ENCODE peak calls at places on chromosomes 16 and 17, in nine cellular contexts. Z, T, G, N, H, K, C, L and E are unnamed samples.

GRCh38 chr16:50161950-50162349 is 8.8 kb downstream of the TENT4B start:
- DNase-seq in Z (no peak), H (no peak), C (no peak), N (no peak), K (no peak), T (no peak), G (no peak), L (no peak), E (no peak)

GRCh38 chr17:58303981-58304734 is 23.4 kb upstream of the MPO start:
- DNase-seq in K (peak), L (no peak), N (peak), Z (peak), T (no peak), C (peak), H (peak), G (peak), E (peak)

GRCh38 chr17:74351552-74352210 is 10.0 kb downstream of the BTBD17 start:
- DNase-seq in C (no peak), L (no peak), T (no peak), H (no peak), G (no peak), N (no peak), Z (no peak), K (no peak), E (no peak)

GRCh38 chr16:84340305-84341040 is 27.9 kb upstream of the ATP2C2 start:
- DNase-seq in L (no peak), Z (no peak), H (peak), C (no peak), T (peak), N (no peak), K (peak), G (no peak), E (no peak)

GRCh38 chr16:30985401-30986128 is 558 bp downstream of the HSD3B7 start:
- DNase-seq in N (no peak), K (peak), T (no peak), G (no peak), C (no peak), Z (no peak), L (no peak), H (peak), E (peak)

GRCh38 chr17:13478326-13478830 is 123.4 kb downstream of the HS3ST3A1 start:
- DNase-seq in L (no peak), Z (no peak), G (no peak), H (no peak), T (no peak), K (peak), C (no peak), N (no peak), E (no peak)

GRCh38 chr17:78012428-78012827 is 53.9 kb downstream of the TNRC6C start:
- DNase-seq in G (no peak), H (no peak), K (no peak), L (no peak), C (no peak), N (no peak), Z (no peak), T (no peak), E (no peak)

GRCh38 chr16:57724541-57724940 is 11.0 kb upstream of the KATNB1 start:
- DNase-seq in G (no peak), K (no peak), Z (no peak), L (no peak), C (no peak), T (peak), H (no peak), N (no peak), E (no peak)

GRCh38 chr17:58181796-58182195 is 10.7 kb upstream of the EPX start:
- DNase-seq in H (no peak), Z (no peak), T (no peak), N (no peak), L (no peak), K (no peak), G (no peak), C (no peak), E (no peak)

GRCh38 chr16:10022098-10022497 is 160.1 kb downstream of the GRIN2A start:
- DNase-seq in H (no peak), Z (no peak), C (no peak), N (no peak), K (no peak), L (no peak), T (no peak), G (no peak), E (no peak)

GRCh38 chr16:86939609-86940008 is 361.3 kb downstream of the FOXL1 start:
- DNase-seq in T (no peak), K (no peak), C (no peak), H (no peak), L (no peak), G (no peak), N (no peak), Z (no peak), E (no peak)

GRCh38 chr16:54061454-54061853 is 225.1 kb downstream of the IRX3 start:
- DNase-seq in Z (no peak), H (no peak), K (no peak), T (no peak), N (no peak), G (no peak), C (no peak), L (no peak), E (no peak)

GRCh38 chr16:85308585-85309540 is 196.6 kb upstream of the CIBAR2 start:
- DNase-seq in C (no peak), T (no peak), Z (no peak), N (no peak), L (peak), H (no peak), G (no peak), K (no peak), E (no peak)

GRCh38 chr16:49545243-49545642 is 171.6 kb downstream of the C16orf78 start:
- DNase-seq in G (no peak), Z (no peak), T (peak), K (no peak), C (no peak), N (no peak), H (no peak), L (no peak), E (no peak)

GRCh38 chr16:4535627-4536108 is 2.9 kb downstream of the CDIP1 start:
- DNase-seq in T (no peak), G (no peak), H (no peak), N (no peak), C (no peak), L (no peak), Z (no peak), K (no peak), E (no peak)

GRCh38 chr17:8997994-8998628 is 23.2 kb upstream of the NTN1 start:
- DNase-seq in N (peak), C (peak), T (no peak), Z (peak), K (peak), G (peak), L (peak), H (peak), E (peak)

GRCh38 chr17:7852919-7853692 is 1.8 kb upstream of the TMEM88 start:
- DNase-seq in H (no peak), L (no peak), N (no peak), C (no peak), K (no peak), G (no peak), T (peak), Z (no peak), E (peak)

GRCh38 chr16:48102083-48103008 is 53.4 kb downstream of the ABCC12 start:
- DNase-seq in Z (no peak), H (no peak), T (no peak), L (no peak), N (no peak), G (no peak), C (no peak), K (no peak), E (no peak)

GRCh38 chr17:66637491-66637890 is 197.4 kb upstream of the CACNG5 start:
- DNase-seq in T (no peak), C (no peak), G (no peak), Z (no peak), N (no peak), L (no peak), H (no peak), K (no peak), E (no peak)